ENCODE peak calls at places on chromosome 7, in four cellular contexts. R is GM12891, I is GM12878, U is HepG2. A is an unnamed sample.

GRCh38 chr7:131330299-131330698 is 2.6 kb downstream of the MKLN1 start:
- DNase-seq in I (no peak), R (no peak), U (no peak), A (no peak)

GRCh38 chr7:91187061-91187460 is 77.2 kb upstream of the FZD1 start:
- DNase-seq in U (no peak), I (no peak), R (no peak), A (no peak)

GRCh38 chr7:142771353-142771723 is 568 bp downstream of the PRSS2 start:
- DNase-seq in R (no peak), I (peak; percentile 73), U (no peak), A (no peak)

GRCh38 chr7:114901771-114902170 is 20.1 kb upstream of the MDFIC start:
- DNase-seq in I (no peak), U (no peak), R (no peak), A (no peak)

GRCh38 chr7:39321245-39321644 is 245.0 kb upstream of the YAE1 start:
- DNase-seq in U (no peak), I (no peak), R (no peak), A (no peak)

GRCh38 chr7:75914655-75915415 is at the start of gene POR:
- DNase-seq in R (peak; percentile 92), I (peak; percentile 69), U (peak; percentile 85), A (peak; percentile 91)

GRCh38 chr7:94649313-94649924 is 6.5 kb downstream of the SGCE start:
- DNase-seq in U (no peak), I (no peak), R (no peak), A (no peak)

GRCh38 chr7:114375914-114376313 is 38.7 kb upstream of the FOXP2 start:
- DNase-seq in R (no peak), U (no peak), I (no peak), A (no peak)

GRCh38 chr7:18906901-18907300 is 210.5 kb downstream of the TWIST1 start:
- DNase-seq in I (no peak), U (no peak), R (no peak), A (no peak)

GRCh38 chr7:140229101-140229525 is 52.3 kb upstream of the KDM7A start:
- DNase-seq in U (peak; percentile 9), I (no peak), R (no peak), A (no peak)

GRCh38 chr7:98836811-98837631 is 32.8 kb downstream of the TMEM130 start:
- DNase-seq in I (no peak), R (peak; percentile 47), U (peak; percentile 21), A (no peak)

GRCh38 chr7:130381468-130382312 is 1.4 kb downstream of the CPA1 start:
- DNase-seq in R (no peak), U (no peak), I (no peak), A (no peak)

GRCh38 chr7:29895557-29895956 is 89.2 kb downstream of the WIPF3 start:
- DNase-seq in R (no peak), I (no peak), U (no peak), A (no peak)

DNA sequence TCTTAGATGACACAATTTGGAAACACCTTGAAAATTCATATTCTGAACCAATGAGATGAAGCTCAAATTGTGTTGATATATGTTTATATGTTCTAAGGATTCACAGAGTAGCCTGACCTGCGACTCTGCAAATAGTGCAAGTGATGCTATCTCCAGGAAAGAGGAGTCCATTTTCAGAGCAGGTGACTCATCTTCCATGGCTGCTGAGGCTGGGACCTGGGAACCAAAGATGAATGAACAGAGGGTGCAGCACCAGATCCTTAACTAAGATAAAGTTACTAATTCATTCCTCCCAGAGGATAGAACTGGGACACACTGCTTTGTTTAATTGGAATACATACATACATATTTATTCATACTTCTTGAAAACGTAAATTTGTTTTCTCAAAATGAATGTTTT is 240.6 kb upstream of the SEMA3C start:
- DNase-seq in R (no peak), U (peak; percentile 65), I (no peak), A (no peak)
- TF ChIP-seq POLR2AphosphoS5 in R (no peak), U (no peak), I (no peak), A (no peak)

GRCh38 chr7:116521046-116521664 is 3.7 kb upstream of the CAV1 start:
- DNase-seq in R (no peak), U (no peak), I (no peak), A (no peak)
- TF ChIP-seq TAF1 in R (no peak), U (no peak), I (no peak), A (no peak)

GRCh38 chr7:102395958-102396709 is at the start of gene PRKRIP1:
- DNase-seq in R (peak; percentile 87), I (peak; percentile 96), U (peak; percentile 81), A (peak; percentile 87)
- TF ChIP-seq POLR2A in R (peak; percentile 76), I (peak; percentile 86), U (peak; percentile 40), A (peak; percentile 65)

GRCh38 chr7:107203607-107204006 is 34.8 kb downstream of the HBP1 start:
- DNase-seq in U (no peak), R (no peak), I (no peak), A (no peak)
- TF ChIP-seq POLR2AphosphoS5 in U (no peak), R (no peak), I (no peak), A (no peak)

GRCh38 chr7:92698237-92698841 is 108.1 kb upstream of the FAM133B start:
- DNase-seq in I (no peak), U (peak; percentile 32), R (no peak), A (no peak)
- TF ChIP-seq TAF1 in I (no peak), U (no peak), R (no peak), A (no peak)

DNA sequence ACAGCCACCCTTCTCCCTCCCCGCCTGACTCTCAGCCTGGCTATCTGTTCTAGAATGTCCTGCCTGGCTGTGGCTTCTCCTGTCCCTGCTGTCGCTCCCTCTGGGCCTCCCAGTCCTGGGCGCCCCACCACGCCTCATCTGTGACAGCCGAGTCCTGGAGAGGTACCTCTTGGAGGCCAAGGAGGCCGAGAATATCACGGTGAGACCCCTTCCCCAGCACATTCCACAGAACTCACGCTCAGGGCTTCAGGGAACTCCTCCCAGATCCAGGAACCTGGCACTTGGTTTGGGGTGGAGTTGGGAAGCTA is 1.2 kb downstream of the EPO start:
- DNase-seq in U (no peak), R (no peak), I (no peak), A (no peak)
- TF ChIP-seq POLR2A in U (no peak), R (no peak), I (no peak), A (no peak)

DNA sequence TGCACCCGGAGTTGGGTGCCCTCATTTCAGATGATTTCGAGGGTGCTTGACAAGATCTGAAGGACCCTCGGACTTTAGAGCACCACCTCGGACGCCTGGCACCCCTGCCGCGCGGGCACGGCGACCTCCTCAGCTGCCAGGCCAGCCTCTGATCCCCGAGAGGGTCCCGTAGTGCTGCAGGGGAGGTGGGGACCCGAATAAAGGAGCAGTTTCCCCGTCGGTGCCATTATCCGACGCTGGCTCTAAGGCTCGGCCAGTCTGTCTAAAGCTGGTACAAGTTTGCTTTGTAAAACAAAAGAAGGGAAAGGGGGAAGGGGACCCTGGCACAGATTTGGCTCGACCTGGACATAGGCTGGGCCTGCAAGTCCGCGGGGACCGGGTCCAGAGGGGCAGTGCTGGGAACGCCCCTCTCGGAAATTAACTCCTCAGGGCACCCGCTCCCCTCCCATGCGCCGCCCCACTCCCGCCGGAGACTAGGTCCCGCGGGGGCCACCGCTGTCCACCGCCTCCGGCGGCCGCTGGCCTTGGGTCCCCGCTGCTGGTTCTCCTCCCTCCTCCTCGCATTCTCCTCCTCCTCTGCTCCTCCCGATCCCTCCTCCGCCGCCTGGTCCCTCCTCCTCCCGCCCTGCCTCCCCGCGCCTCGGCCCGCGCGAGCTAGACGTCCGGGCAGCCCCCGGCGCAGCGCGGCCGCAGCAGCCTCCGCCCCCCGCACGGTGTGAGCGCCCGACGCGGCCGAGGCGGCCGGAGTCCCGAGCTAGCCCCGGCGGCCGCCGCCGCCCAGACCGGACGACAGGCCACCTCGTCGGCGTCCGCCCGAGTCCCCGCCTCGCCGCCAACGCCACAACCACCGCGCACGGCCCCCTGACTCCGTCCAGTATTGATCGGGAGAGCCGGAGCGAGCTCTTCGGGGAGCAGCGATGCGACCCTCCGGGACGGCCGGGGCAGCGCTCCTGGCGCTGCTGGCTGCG is at the start of gene EGFR:
- DNase-seq in R (peak; percentile 23), I (no peak), U (no peak), A (no peak)
- TF ChIP-seq POLR2AphosphoS5 in R (no peak), I (no peak), U (no peak), A (no peak)

GRCh38 chr7:728602-729001 is 1.5 kb upstream of the PRKAR1B start:
- DNase-seq in U (no peak), R (no peak), I (no peak), A (no peak)

GRCh38 chr7:726084-726853 is at the start of gene DNAAF5:
- DNase-seq in R (peak; percentile 95), U (peak; percentile 79), I (peak; percentile 45), A (peak; percentile 95)

GRCh38 chr7:726854-727103 is 280 bp downstream of the DNAAF5 start:
- DNase-seq in R (no peak), I (no peak), U (no peak), A (no peak)

GRCh38 chr7:727806-728460 is 852 bp upstream of the PRKAR1B start:
- DNase-seq in I (no peak), R (no peak), U (no peak), A (no peak)

DNA sequence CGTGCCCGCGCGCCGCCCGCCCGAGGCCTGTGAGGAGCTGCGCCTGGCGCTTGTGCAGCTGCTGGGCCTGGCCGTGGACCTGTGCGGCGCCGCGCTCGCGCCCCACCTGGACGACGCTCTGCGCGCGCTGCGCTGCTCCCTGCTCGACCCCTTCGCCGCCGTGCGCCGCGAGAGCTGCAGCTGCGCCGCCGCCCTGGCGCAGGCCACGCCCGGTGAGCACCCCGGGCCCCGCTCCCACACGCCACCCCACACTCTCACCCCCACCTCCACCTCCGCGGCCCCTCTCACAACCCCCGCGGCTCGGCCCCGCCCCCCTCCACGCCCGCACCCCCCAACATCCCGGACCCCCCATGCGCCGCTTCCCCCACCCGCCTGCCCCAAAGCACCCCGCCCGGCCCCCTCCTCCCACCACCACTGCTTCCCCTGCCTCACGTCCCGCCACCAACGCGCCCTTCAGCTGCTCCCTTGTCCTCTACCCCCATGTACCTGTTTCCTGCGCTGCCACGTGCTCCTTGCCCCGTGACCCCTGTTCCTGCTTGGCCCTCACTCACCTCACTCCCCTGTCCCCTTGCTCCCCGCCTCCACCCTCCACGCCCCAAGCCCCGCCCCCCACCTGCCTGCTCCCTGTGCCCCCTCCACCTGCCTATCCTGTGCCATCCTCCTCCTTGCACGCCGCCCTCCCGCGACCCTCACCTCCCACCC is at the start of gene PRKAR1B:
- DNase-seq in R (peak; percentile 83), I (no peak), U (no peak), A (peak; percentile 71)
- TF ChIP-seq TAF1 in R (peak; percentile 29), I (no peak), U (no peak), A (no peak)